ENCODE peak calls at places on chromosomes 5 and 9, in five cellular contexts. One of them, this sample, is unnamed.

GRCh38 chr5:78738693-78739300 is 90.2 kb upstream of the LHFPL2 start:
- DNase-seq in DMS 273 treated with DMSO at 0.1 percent for 48 hours: no peak
- DNase-seq in cardiac fibroblast: no peak
- DNase-seq in GM04503: no peak
- DNase-seq in activated CD8-positive, alpha-beta memory T cell treated with anti-CD3 and anti-CD28 coated beads for 24 hours: no peak
- DNase-seq in this sample: no peak

GRCh38 chr9:97853844-97854695 is 1.0 kb downstream of the FOXE1 start:
- DNase-seq in GM04503: no peak
- DNase-seq in DMS 273 treated with DMSO at 0.1 percent for 48 hours: peak
- DNase-seq in cardiac fibroblast: no peak
- DNase-seq in activated CD8-positive, alpha-beta memory T cell treated with anti-CD3 and anti-CD28 coated beads for 24 hours: peak
- DNase-seq in this sample: peak

GRCh38 chr5:1176473-1177391 is 24.7 kb upstream of the SLC6A19 start:
- DNase-seq in GM04503: no peak
- DNase-seq in activated CD8-positive, alpha-beta memory T cell treated with anti-CD3 and anti-CD28 coated beads for 24 hours: no peak
- DNase-seq in cardiac fibroblast: no peak
- DNase-seq in DMS 273 treated with DMSO at 0.1 percent for 48 hours: no peak
- DNase-seq in this sample: no peak

GRCh38 chr9:37582548-37583157 is 6.5 kb upstream of the FBXO10 start:
- DNase-seq in GM04503: no peak
- DNase-seq in cardiac fibroblast: peak
- DNase-seq in DMS 273 treated with DMSO at 0.1 percent for 48 hours: peak
- DNase-seq in activated CD8-positive, alpha-beta memory T cell treated with anti-CD3 and anti-CD28 coated beads for 24 hours: no peak
- DNase-seq in this sample: no peak

GRCh38 chr5:152688561-152689274 is 283.6 kb upstream of the NMUR2 start:
- DNase-seq in cardiac fibroblast: peak
- DNase-seq in activated CD8-positive, alpha-beta memory T cell treated with anti-CD3 and anti-CD28 coated beads for 24 hours: no peak
- DNase-seq in GM04503: peak
- DNase-seq in DMS 273 treated with DMSO at 0.1 percent for 48 hours: no peak
- DNase-seq in this sample: no peak

GRCh38 chr9:19239955-19240354 is 9.5 kb downstream of the DENND4C start:
- DNase-seq in cardiac fibroblast: no peak
- DNase-seq in GM04503: no peak
- DNase-seq in DMS 273 treated with DMSO at 0.1 percent for 48 hours: no peak
- DNase-seq in activated CD8-positive, alpha-beta memory T cell treated with anti-CD3 and anti-CD28 coated beads for 24 hours: no peak
- DNase-seq in this sample: no peak

GRCh38 chr5:131396015-131396414 is 132.2 kb downstream of the CDC42SE2 start:
- DNase-seq in cardiac fibroblast: no peak
- DNase-seq in DMS 273 treated with DMSO at 0.1 percent for 48 hours: no peak
- DNase-seq in GM04503: no peak
- DNase-seq in activated CD8-positive, alpha-beta memory T cell treated with anti-CD3 and anti-CD28 coated beads for 24 hours: no peak
- DNase-seq in this sample: no peak

GRCh38 chr5:151958111-151958510 is 33.5 kb upstream of the GLRA1 start:
- DNase-seq in activated CD8-positive, alpha-beta memory T cell treated with anti-CD3 and anti-CD28 coated beads for 24 hours: no peak
- DNase-seq in DMS 273 treated with DMSO at 0.1 percent for 48 hours: no peak
- DNase-seq in cardiac fibroblast: no peak
- DNase-seq in GM04503: no peak
- DNase-seq in this sample: no peak

GRCh38 chr5:155729684-155730059 is 597.3 kb upstream of the SGCD start:
- DNase-seq in GM04503: no peak
- DNase-seq in cardiac fibroblast: no peak
- DNase-seq in activated CD8-positive, alpha-beta memory T cell treated with anti-CD3 and anti-CD28 coated beads for 24 hours: no peak
- DNase-seq in DMS 273 treated with DMSO at 0.1 percent for 48 hours: peak
- DNase-seq in this sample: no peak